ENCODE peak calls at places on chromosome 10, in six cellular contexts. A is neural progenitor cell, H is heart right ventricle, W is colonic mucosa, D is HCT116, K is right lobe of liver. Q is an unnamed sample.

GRCh38 chr10:126199221-126199998 is 188.9 kb downstream of the ADAM12 start:
- DNase-seq in A (no peak), H (no peak), W (no peak), D (peak), K (no peak), Q (no peak)

GRCh38 chr10:110363572-110364411 is 59.1 kb upstream of the SMNDC1 start:
- DNase-seq in A (peak), H (no peak), W (peak), D (no peak), K (peak), Q (no peak)

GRCh38 chr10:22962817-22963216 is 35.0 kb downstream of the ARMC3 start:
- DNase-seq in A (no peak), H (no peak), W (no peak), D (no peak), K (no peak), Q (no peak)

GRCh38 chr10:43204943-43205671 is 61.8 kb downstream of the RASGEF1A start:
- DNase-seq in A (peak), H (no peak), W (peak), D (peak), K (peak), Q (peak)

GRCh38 chr10:35898722-35899485 is 256.8 kb upstream of the FZD8 start:
- DNase-seq in A (no peak), H (peak), W (no peak), D (no peak), K (no peak), Q (no peak)

GRCh38 chr10:77245953-77246352 is 391.7 kb downstream of the KCNMA1 start:
- DNase-seq in A (no peak), H (no peak), W (no peak), D (no peak), K (no peak), Q (no peak)

GRCh38 chr10:122487231-122487765 is 25.9 kb downstream of the HTRA1 start:
- DNase-seq in A (peak), H (no peak), W (no peak), D (no peak), K (no peak), Q (no peak)

GRCh38 chr10:88042162-88043100 is 179.0 kb downstream of the PTEN start:
- DNase-seq in A (peak), H (no peak), W (no peak), D (no peak), K (no peak), Q (no peak)

GRCh38 chr10:113020425-113020753 is 70.3 kb downstream of the TCF7L2 start:
- DNase-seq in A (no peak), H (no peak), W (no peak), D (no peak), K (no peak), Q (no peak)

GRCh38 chr10:61179734-61180133 is 235.7 kb upstream of the RHOBTB1 start:
- DNase-seq in A (no peak), H (no peak), W (no peak), D (no peak), K (no peak), Q (no peak)
- TF ChIP-seq CTCF in A (no peak), H (no peak), W (no peak), D (no peak), K (no peak), Q (no peak)

DNA sequence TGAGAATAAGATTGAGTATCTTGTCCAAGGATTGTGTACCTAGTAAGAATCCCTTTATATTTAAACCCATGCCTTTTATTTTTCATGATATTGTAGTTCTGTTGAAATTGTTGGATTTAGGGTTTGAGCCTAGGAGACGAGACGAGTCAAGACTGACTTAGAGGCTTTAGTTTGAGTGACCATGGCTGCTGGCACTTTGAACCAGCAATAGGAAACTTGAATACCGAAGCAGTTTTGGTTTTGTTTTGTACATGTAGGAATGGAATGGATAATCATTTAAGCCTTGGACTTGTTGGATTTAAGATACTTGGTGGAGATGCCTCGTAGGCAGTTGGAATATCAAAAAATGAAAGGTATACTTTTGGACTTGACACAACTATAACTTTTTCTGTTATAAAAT is 229.0 kb downstream of the BICC1 start:
- DNase-seq in A (no peak), H (no peak), W (no peak), D (no peak), K (no peak), Q (no peak)
- H3K4me3 ChIP-seq in A (no peak), H (no peak), W (no peak), D (no peak), K (no peak), Q (no peak)

GRCh38 chr10:68900427-68901105 is 549 bp upstream of the DDX50 start:
- DNase-seq in A (no peak), H (peak), W (no peak), D (no peak), K (peak), Q (no peak)

GRCh38 chr10:68895041-68895440 is 6.1 kb upstream of the DDX50 start:
- DNase-seq in A (no peak), H (no peak), W (no peak), D (no peak), K (no peak), Q (no peak)

GRCh38 chr10:68899186-68899745 is 1.8 kb upstream of the DDX50 start:
- DNase-seq in A (no peak), H (no peak), W (no peak), D (no peak), K (no peak), Q (no peak)

GRCh38 chr10:68901106-68901927 is at the start of gene DDX50:
- DNase-seq in A (peak), H (peak), W (peak), D (peak), K (peak), Q (peak)

GRCh38 chr10:68897336-68897741 is 3.8 kb upstream of the DDX50 start:
- DNase-seq in A (peak), H (no peak), W (peak), D (peak), K (no peak), Q (no peak)
- TF ChIP-seq CTCF in A (peak), H (peak), W (no peak), D (peak), K (peak), Q (no peak)

GRCh38 chr10:101221479-101222246 is 7.6 kb downstream of the LBX1 start:
- DNase-seq in A (no peak), H (no peak), W (no peak), D (no peak), K (no peak), Q (no peak)

GRCh38 chr10:101222247-101222531 is 7.1 kb downstream of the LBX1 start:
- DNase-seq in A (peak), H (no peak), W (no peak), D (no peak), K (no peak), Q (no peak)

GRCh38 chr10:101223274-101224059 is 5.8 kb downstream of the LBX1 start:
- DNase-seq in A (peak), H (no peak), W (no peak), D (no peak), K (no peak), Q (no peak)

GRCh38 chr10:101224060-101224909 is 5.0 kb downstream of the LBX1 start:
- DNase-seq in A (peak), H (no peak), W (no peak), D (no peak), K (no peak), Q (no peak)

GRCh38 chr10:101222683-101223273 is 6.5 kb downstream of the LBX1 start:
- DNase-seq in A (peak), H (no peak), W (no peak), D (no peak), K (no peak), Q (no peak)
- H3K4me3 ChIP-seq in A (no peak), H (peak), W (peak), D (no peak), K (peak), Q (peak)